ENCODE peak calls at places on chromosome 15, in eight cellular contexts. S is ELR; T is breast epithelium; R is NCI-H526; U is germinal center; C is effector memory CD8-positive, alpha-beta T cell; H is mammary epithelial cell; D is astrocyte. O is an unnamed sample.

GRCh38 chr15:49282366-49282765 is 112.3 kb downstream of the GALK2 start:
- DNase-seq in H (no peak), R (no peak), T (no peak), D (peak), U (no peak), C (no peak), S (no peak), O (no peak)

GRCh38 chr15:73750441-73750840 is 2.7 kb downstream of the INSYN1 start:
- DNase-seq in D (no peak), T (no peak), S (no peak), H (no peak), R (no peak), C (no peak), U (no peak), O (no peak)

GRCh38 chr15:26838742-26839460 is 28.0 kb upstream of the GABRA5 start:
- DNase-seq in D (no peak), R (peak), T (no peak), C (no peak), U (peak), H (no peak), S (no peak), O (no peak)

GRCh38 chr15:90881978-90882721 is 2.2 kb upstream of the FES start:
- DNase-seq in T (no peak), C (no peak), S (no peak), H (no peak), U (no peak), D (no peak), R (peak), O (no peak)

GRCh38 chr15:39786444-39787056 is 3.9 kb upstream of the FSIP1 start:
- DNase-seq in R (peak), H (peak), C (no peak), D (peak), T (no peak), S (peak), U (peak), O (peak)

GRCh38 chr15:96276438-96277210 is 53.9 kb upstream of the NR2F2 start:
- DNase-seq in H (no peak), R (no peak), S (peak), T (no peak), U (no peak), C (no peak), D (peak), O (no peak)

GRCh38 chr15:92869977-92870644 is 30.0 kb upstream of the CHD2 start:
- DNase-seq in U (no peak), C (no peak), T (no peak), D (no peak), H (peak), S (no peak), R (no peak), O (no peak)

GRCh38 chr15:69092159-69092558 is 68.3 kb upstream of the GLCE start:
- DNase-seq in U (no peak), S (peak), T (no peak), H (peak), D (peak), R (no peak), C (no peak), O (no peak)

GRCh38 chr15:47415539-47415971 is 301.8 kb upstream of the SEMA6D start:
- DNase-seq in S (peak), H (no peak), D (no peak), C (no peak), T (no peak), U (no peak), R (no peak), O (no peak)

GRCh38 chr15:101250331-101250730 is 1.5 kb downstream of the CHSY1 start:
- DNase-seq in C (no peak), U (no peak), T (no peak), D (peak), S (peak), H (peak), R (peak), O (no peak)

GRCh38 chr15:74062236-74062635 is 20.1 kb downstream of the GOLGA6A start:
- DNase-seq in C (no peak), S (no peak), R (no peak), H (no peak), U (no peak), D (no peak), T (no peak), O (no peak)

GRCh38 chr15:85503151-85503797 is 122.9 kb downstream of the AKAP13 start:
- DNase-seq in T (no peak), U (no peak), D (no peak), S (no peak), C (no peak), H (no peak), R (no peak), O (no peak)

GRCh38 chr15:46892621-46893160 is 824.6 kb upstream of the SEMA6D start:
- DNase-seq in S (no peak), C (no peak), T (no peak), D (no peak), R (no peak), H (no peak), U (no peak), O (no peak)

GRCh38 chr15:26910715-26911114 is 43.9 kb downstream of the GABRA5 start:
- DNase-seq in H (no peak), C (no peak), U (no peak), T (no peak), S (no peak), R (no peak), D (no peak), O (no peak)

GRCh38 chr15:41854443-41854842 is 15.8 kb downstream of the PLA2G4B start:
- DNase-seq in H (no peak), R (no peak), C (no peak), S (no peak), D (no peak), U (no peak), T (no peak), O (no peak)

GRCh38 chr15:91258436-91258779 is 158.4 kb downstream of the SV2B start:
- DNase-seq in C (no peak), S (peak), R (peak), T (no peak), D (no peak), H (no peak), U (no peak), O (no peak)

GRCh38 chr15:69860921-69861320 is 236.8 kb downstream of the TLE3 start:
- DNase-seq in U (no peak), D (no peak), T (no peak), C (no peak), R (no peak), H (no peak), S (no peak), O (no peak)

GRCh38 chr15:82100116-82100795 is 54.4 kb upstream of the MEX3B start:
- DNase-seq in C (no peak), H (no peak), T (no peak), R (peak), S (no peak), U (no peak), D (no peak), O (no peak)

GRCh38 chr15:90560229-90560771 is 30.6 kb downstream of the CRTC3 start:
- DNase-seq in T (peak), H (peak), R (no peak), S (peak), D (peak), U (no peak), C (no peak), O (no peak)

GRCh38 chr15:71543413-71543812 is 266.9 kb upstream of the NR2E3 start:
- DNase-seq in R (no peak), H (no peak), S (no peak), C (no peak), T (no peak), U (no peak), D (no peak), O (no peak)

GRCh38 chr15:73959012-73959581 is 32.8 kb downstream of the LOXL1 start:
- DNase-seq in H (peak), R (peak), T (no peak), D (no peak), U (no peak), C (no peak), S (peak), O (no peak)

GRCh38 chr15:67064607-67065530 is 533 bp upstream of the SMAD3 start:
- DNase-seq in S (peak), C (no peak), U (peak), D (no peak), T (no peak), H (no peak), R (peak), O (no peak)

GRCh38 chr15:32677238-32677750 is 35.8 kb downstream of the SCG5 start:
- DNase-seq in T (no peak), H (no peak), U (no peak), R (peak), C (no peak), S (no peak), D (no peak), O (no peak)